ENCODE peak calls at places on chromosomes 6 and 20, in seven cellular contexts. H is HCT116, W is right lobe of liver, F is tibial nerve, O is prostate gland, B is gastrocnemius medialis, M is endothelial cell of umbilical vein. Y is an unnamed sample.

GRCh38 chr6:111057074-111057752 is 30.1 kb upstream of the SLC16A10 start:
- DNase-seq in M (peak; percentile 49), H (peak; percentile 50), F (no peak), W (no peak), B (no peak), O (peak; percentile 17), Y (peak; percentile 57)

GRCh38 chr6:50907565-50907964 is 88.9 kb downstream of the TFAP2B start:
- DNase-seq in O (no peak), M (no peak), H (no peak), F (no peak), W (no peak), B (no peak), Y (no peak)

GRCh38 chr6:43944908-43945777 is 175.1 kb downstream of the VEGFA start:
- DNase-seq in B (no peak), F (no peak), O (no peak), W (no peak), M (no peak), H (no peak), Y (no peak)

GRCh38 chr20:31485450-31486339 is 10.6 kb downstream of the REM1 start:
- DNase-seq in H (no peak), B (no peak), F (peak; percentile 53), O (no peak), M (peak; percentile 70), W (peak; percentile 63), Y (peak; percentile 30)

GRCh38 chr20:58523072-58523681 is 8.0 kb upstream of the APCDD1L start:
- DNase-seq in O (no peak), F (no peak), B (no peak), H (no peak), W (no peak), M (peak; percentile 10), Y (no peak)

GRCh38 chr20:35952480-35953410 is 1.6 kb downstream of the SCAND1 start:
- DNase-seq in F (no peak), H (no peak), O (peak; percentile 11), W (no peak), M (peak; percentile 27), B (no peak), Y (no peak)

GRCh38 chr6:148231572-148231971 is 111.1 kb upstream of the SASH1 start:
- DNase-seq in H (no peak), M (no peak), F (no peak), O (no peak), W (no peak), B (no peak), Y (no peak)

GRCh38 chr6:108544586-108544985 is 16.1 kb upstream of the FOXO3 start:
- DNase-seq in H (no peak), W (no peak), F (no peak), B (no peak), O (no peak), M (no peak), Y (no peak)

GRCh38 chr20:37271421-37271768 is 9.8 kb upstream of the GHRH start:
- DNase-seq in W (no peak), M (no peak), O (no peak), B (no peak), H (no peak), F (no peak), Y (no peak)

GRCh38 chr6:15317934-15318902 is 72.3 kb downstream of the JARID2 start:
- DNase-seq in M (no peak), H (no peak), O (no peak), F (no peak), B (no peak), W (no peak), Y (no peak)

GRCh38 chr20:36010081-36010480 is 41.7 kb downstream of the CNBD2 start:
- DNase-seq in H (no peak), F (no peak), M (no peak), B (no peak), O (no peak), W (no peak), Y (no peak)

GRCh38 chr6:308768-309167 is 16.5 kb downstream of the DUSP22 start:
- DNase-seq in W (no peak), F (no peak), H (no peak), B (no peak), M (no peak), O (no peak), Y (no peak)

GRCh38 chr6:7916959-7917358 is 6.4 kb upstream of the TXNDC5 start:
- DNase-seq in O (no peak), M (no peak), W (no peak), B (no peak), F (no peak), H (no peak), Y (no peak)

GRCh38 chr6:62999796-63000195 is 211.5 kb upstream of the FKBP1C start:
- DNase-seq in O (no peak), M (no peak), W (no peak), B (no peak), H (no peak), F (no peak), Y (no peak)

GRCh38 chr20:39342463-39342862 is 380.3 kb downstream of the DHX35 start:
- DNase-seq in F (no peak), W (no peak), B (no peak), O (no peak), M (no peak), H (no peak), Y (no peak)

GRCh38 chr20:4592316-4593148 is 129.2 kb upstream of the PRND start:
- DNase-seq in B (no peak), H (no peak), O (no peak), F (no peak), M (peak; percentile 48), W (peak; percentile 51), Y (peak; percentile 75)

GRCh38 chr6:2630362-2630761 is 120.4 kb downstream of the MYLK4 start:
- DNase-seq in B (no peak), H (peak; percentile 97), O (no peak), W (no peak), F (peak; percentile 32), M (peak; percentile 89), Y (no peak)

GRCh38 chr20:61570796-61571195 is 318.7 kb downstream of the CDH4 start:
- DNase-seq in F (no peak), O (no peak), W (no peak), H (no peak), M (no peak), B (no peak), Y (no peak)

GRCh38 chr6:163263196-163263595 is 151.3 kb upstream of the QKI start:
- DNase-seq in O (no peak), F (no peak), B (peak; percentile 67), M (no peak), W (no peak), H (no peak), Y (peak; percentile 7)

GRCh38 chr6:42229720-42230119 is 12.1 kb upstream of the MRPS10 start:
- DNase-seq in W (no peak), B (no peak), O (no peak), M (no peak), H (no peak), F (no peak), Y (no peak)

GRCh38 chr20:35166242-35166830 is 5.5 kb upstream of the PROCR start:
- DNase-seq in F (no peak), O (no peak), M (peak; percentile 99), B (no peak), H (no peak), W (peak; percentile 58), Y (no peak)

DNA sequence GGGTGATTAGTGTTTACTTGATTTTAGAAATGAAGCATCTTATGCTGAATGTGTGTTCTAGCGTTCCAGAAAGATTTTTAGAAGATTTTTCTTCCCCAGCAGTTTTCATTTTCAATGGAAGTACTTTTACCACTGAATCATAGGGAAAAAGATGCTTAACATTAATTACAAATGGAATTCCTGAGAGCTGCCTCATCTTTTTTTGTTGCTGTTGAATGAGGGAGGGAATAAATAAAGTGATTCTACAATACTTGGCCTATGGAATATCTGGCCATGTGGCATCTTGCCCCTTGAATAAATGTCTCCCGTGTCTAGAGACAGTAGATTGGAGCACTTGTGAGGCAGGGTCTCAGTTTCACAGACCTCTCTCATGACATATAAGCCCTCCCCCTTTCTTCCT is 44.1 kb upstream of the SLC22A1 start:
- DNase-seq in B (no peak), M (no peak), F (no peak), O (no peak), W (no peak), H (no peak), Y (no peak)
- H3K36me3 ChIP-seq in B (peaks cover 95% of the 10 kb centered on the region), M (peaks cover 32% of the 10 kb centered on the region), F (peaks cover 96% of the 10 kb centered on the region), O (no peaks in the 10 kb centered on the region), W (no peaks in the 10 kb centered on the region), H (no peaks in the 10 kb centered on the region), Y (peaks cover 19% of the 10 kb centered on the region)

GRCh38 chr6:157240960-157241311 is 82.4 kb downstream of the TMEM242 start:
- DNase-seq in F (no peak), B (no peak), W (no peak), O (no peak), M (no peak), H (no peak), Y (no peak)
- H3K4me3 ChIP-seq in F (no peak overlapping the region), B (peak overlapping the region; percentile 47), W (no peak overlapping the region), O (peak overlapping the region; percentile 21), M (no peak overlapping the region), H (no peak overlapping the region), Y (no peak overlapping the region)

GRCh38 chr20:50113420-50114224 is 672 bp upstream of the UBE2V1 start:
- DNase-seq in O (no peak), F (no peak), B (no peak), W (no peak), H (no peak), M (no peak), Y (no peak)

GRCh38 chr20:50118203-50118602 is 5.3 kb upstream of the UBE2V1 start:
- DNase-seq in H (no peak), M (no peak), O (no peak), W (no peak), B (no peak), F (no peak), Y (no peak)

GRCh38 chr20:50116368-50116999 is 3.5 kb upstream of the UBE2V1 start:
- DNase-seq in B (no peak), O (no peak), F (no peak), H (no peak), M (no peak), W (no peak), Y (peak; percentile 7)

GRCh38 chr20:50115041-50115512 is 2.1 kb upstream of the UBE2V1 start:
- DNase-seq in O (no peak), H (no peak), M (no peak), W (no peak), F (no peak), B (no peak), Y (no peak)

GRCh38 chr20:50115591-50116367 is 2.8 kb upstream of the UBE2V1 start:
- DNase-seq in O (peak; percentile 98), F (peak; percentile 99), B (peak; percentile 97), M (peak; percentile 98), W (peak; percentile 97), H (peak; percentile 90), Y (peak; percentile 99)
- TF ChIP-seq POLR2A in O (peak; percentile 25), F (no peak), B (peak; percentile 45), M (peak; percentile 79), W (peak; percentile 36), H (peak; percentile 73), Y (no peak)

GRCh38 chr6:166614589-166614988 is 12.5 kb downstream of the RPS6KA2 start:
- DNase-seq in H (no peak), B (no peak), O (no peak), M (no peak), F (no peak), W (no peak), Y (no peak)

GRCh38 chr6:166617359-166617758 is 9.7 kb downstream of the RPS6KA2 start:
- DNase-seq in W (no peak), M (no peak), O (no peak), B (no peak), F (no peak), H (no peak), Y (no peak)

GRCh38 chr6:166614171-166614583 is 12.9 kb downstream of the RPS6KA2 start:
- DNase-seq in F (no peak), M (no peak), W (no peak), H (no peak), O (no peak), B (no peak), Y (no peak)

GRCh38 chr6:166616261-166617226 is 10.5 kb downstream of the RPS6KA2 start:
- DNase-seq in W (no peak), O (no peak), F (no peak), B (no peak), M (no peak), H (no peak), Y (no peak)

GRCh38 chr6:166615059-166615770 is 11.8 kb downstream of the RPS6KA2 start:
- DNase-seq in B (peak; percentile 78), M (peak; percentile 86), F (no peak), O (no peak), H (no peak), W (no peak), Y (no peak)
- H3K36me3 ChIP-seq in B (no peaks in the 10 kb centered on the region), M (peaks cover 10% of the 10 kb centered on the region), F (peaks cover 10% of the 10 kb centered on the region), O (no peaks in the 10 kb centered on the region), H (no peaks in the 10 kb centered on the region), W (no peaks in the 10 kb centered on the region), Y (peaks cover 1% of the 10 kb centered on the region)